ENCODE peak calls at places on chromosome 1, in seven cellular contexts. E, C, V, Q, O, W and Y are unnamed samples.
A peak's percentile ranks its signal among the peaks of the same experiment; 100 is the strongest.

GRCh38 chr1:30765610-30766434 is 8.2 kb upstream of the LAPTM5 start:
- DNase-seq in E (no peak), C (no peak), V (no peak), Q (no peak), O (no peak), W (no peak), Y (no peak)

GRCh38 chr1:227945891-227946623 is 1.7 kb downstream of the WNT9A start:
- DNase-seq in E (peak; percentile 54), C (peak; percentile 60), V (no peak), Q (no peak), O (peak; percentile 9), W (peak; percentile 86), Y (peak; percentile 67)

GRCh38 chr1:211951856-211952255 is 83.5 kb downstream of the INTS7 start:
- DNase-seq in E (no peak), C (peak; percentile 57), V (no peak), Q (no peak), O (no peak), W (no peak), Y (no peak)

GRCh38 chr1:158809261-158809660 is 21.9 kb upstream of the MNDA start:
- DNase-seq in E (no peak), C (no peak), V (no peak), Q (no peak), O (no peak), W (no peak), Y (no peak)

GRCh38 chr1:205423814-205424399 is 2.1 kb upstream of the LEMD1 start:
- DNase-seq in E (no peak), C (no peak), V (no peak), Q (no peak), O (no peak), W (no peak), Y (no peak)

GRCh38 chr1:20385630-20386029 is 95.0 kb downstream of the VWA5B1 start:
- DNase-seq in E (no peak), C (no peak), V (no peak), Q (no peak), O (no peak), W (no peak), Y (no peak)

GRCh38 chr1:209884249-209884648 is 53.8 kb upstream of the SYT14 start:
- DNase-seq in E (no peak), C (peak; percentile 55), V (no peak), Q (no peak), O (no peak), W (no peak), Y (no peak)

GRCh38 chr1:28933277-28933676 is 18.9 kb downstream of the EPB41 start:
- DNase-seq in E (no peak), C (no peak), V (no peak), Q (no peak), O (no peak), W (no peak), Y (no peak)

GRCh38 chr1:54287821-54288220 is 87.9 kb downstream of the MRPL37 start:
- DNase-seq in E (no peak), C (no peak), V (no peak), Q (no peak), O (no peak), W (no peak), Y (no peak)

GRCh38 chr1:232142403-232143314 is 487.3 kb downstream of the SIPA1L2 start:
- DNase-seq in E (no peak), C (peak; percentile 84), V (no peak), Q (no peak), O (no peak), W (no peak), Y (peak; percentile 81)

GRCh38 chr1:171254859-171255258 is 6.6 kb downstream of the FMO1 start:
- DNase-seq in E (no peak), C (peak; percentile 29), V (no peak), Q (no peak), O (no peak), W (no peak), Y (no peak)

GRCh38 chr1:226977288-226977972 is 37.3 kb downstream of the COQ8A start:
- DNase-seq in E (no peak), C (no peak), V (no peak), Q (no peak), O (no peak), W (no peak), Y (no peak)

GRCh38 chr1:173475564-173476196 is 1.5 kb upstream of the PRDX6 start:
- DNase-seq in E (no peak), C (peak; percentile 72), V (no peak), Q (no peak), O (no peak), W (no peak), Y (no peak)

GRCh38 chr1:15531003-15531402 is 4.4 kb downstream of the DNAJC16 start:
- DNase-seq in E (no peak), C (no peak), V (no peak), Q (no peak), O (no peak), W (no peak), Y (no peak)

GRCh38 chr1:162950187-162950586 is 89.2 kb upstream of the CCDC190 start:
- DNase-seq in E (no peak), C (no peak), V (no peak), Q (no peak), O (no peak), W (no peak), Y (no peak)

GRCh38 chr1:110874303-110875215 is 1.6 kb downstream of the CD53 start:
- DNase-seq in E (no peak), C (no peak), V (no peak), Q (no peak), O (no peak), W (no peak), Y (no peak)